ENCODE peak calls at places on chromosomes 16 and 17, in seven cellular contexts. D, U, H, T, J, N and G are unnamed samples.
A peak's percentile ranks its signal among the peaks of the same experiment; 100 is the strongest.

GRCh38 chr16:55471448-55472097 is 7.4 kb upstream of the MMP2 start:
- DNase-seq in D (no peak), U (peak; percentile 92), H (no peak), T (no peak), J (no peak), N (no peak), G (no peak)

GRCh38 chr16:67930191-67930590 is 1.5 kb downstream of the CTRL start:
- DNase-seq in D (no peak), U (no peak), H (no peak), T (no peak), J (no peak), N (no peak), G (no peak)

GRCh38 chr16:67260426-67261063 is 11.8 kb downstream of the SLC9A5 start:
- DNase-seq in D (peak; percentile 30), U (peak; percentile 72), H (no peak), T (no peak), J (no peak), N (peak; percentile 73), G (no peak)

GRCh38 chr17:27430882-27431491 is 25.3 kb upstream of the KSR1 start:
- DNase-seq in D (no peak), U (peak; percentile 51), H (no peak), T (no peak), J (peak; percentile 8), N (peak; percentile 46), G (no peak)

GRCh38 chr17:42979511-42980273 is at the start of gene PTGES3L:
- DNase-seq in D (peak; percentile 54), U (peak; percentile 48), H (peak; percentile 45), T (no peak), J (peak; percentile 56), N (peak; percentile 93), G (no peak)

GRCh38 chr17:11986939-11987329 is 10.3 kb downstream of the ZNF18 start:
- DNase-seq in D (no peak), U (peak; percentile 60), H (no peak), T (no peak), J (no peak), N (peak; percentile 36), G (no peak)

GRCh38 chr17:45581860-45582259 is 91.3 kb upstream of the PLEKHM1 start:
- DNase-seq in D (no peak), U (no peak), H (no peak), T (no peak), J (no peak), N (no peak), G (no peak)

GRCh38 chr17:18246880-18247612 is 11.5 kb downstream of the FLII start:
- DNase-seq in D (peak; percentile 93), U (peak; percentile 8), H (peak; percentile 57), T (no peak), J (peak; percentile 41), N (peak; percentile 66), G (no peak)

DNA sequence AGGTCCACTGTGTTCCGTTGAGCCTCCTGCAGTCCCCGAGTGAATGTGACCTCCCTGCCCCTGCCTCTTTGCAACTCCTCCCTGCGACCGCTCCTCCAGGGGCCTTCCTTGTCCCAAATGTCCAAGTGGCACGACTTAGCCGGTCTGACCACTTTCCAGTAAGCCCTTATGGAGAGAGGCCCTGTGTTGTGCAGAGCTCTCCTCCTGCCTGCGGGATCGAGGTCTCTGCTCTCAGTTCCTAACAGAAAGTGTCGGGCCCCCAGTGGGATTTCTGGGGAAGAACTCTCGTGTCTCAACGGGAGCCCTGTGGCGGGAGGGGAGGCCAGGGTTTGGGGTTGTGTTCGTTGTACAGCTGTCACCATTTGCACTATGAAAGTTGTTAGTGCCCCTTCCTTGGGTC is 234.3 kb downstream of the SEC14L1 start:
- DNase-seq in D (peak; percentile 83), U (no peak), H (no peak), T (no peak), J (no peak), N (no peak), G (no peak)
- H3K4me1 ChIP-seq in D (peaks cover 87% of the 10 kb centered on the region), U (peaks cover 55% of the 10 kb centered on the region), H (peaks cover 5% of the 10 kb centered on the region), T (peaks cover 67% of the 10 kb centered on the region), J (peaks cover 66% of the 10 kb centered on the region), N (peaks cover 45% of the 10 kb centered on the region), G (peaks cover 81% of the 10 kb centered on the region)

GRCh38 chr17:76248013-76248782 is 7.9 kb upstream of the RNF157 start:
- DNase-seq in D (no peak), U (no peak), H (no peak), T (no peak), J (no peak), N (no peak), G (no peak)

GRCh38 chr17:76247304-76247703 is 7.0 kb upstream of the RNF157 start:
- DNase-seq in D (no peak), U (no peak), H (no peak), T (no peak), J (no peak), N (no peak), G (no peak)

GRCh38 chr17:76243826-76244679 is 3.8 kb upstream of the RNF157 start:
- DNase-seq in D (no peak), U (no peak), H (no peak), T (no peak), J (peak; percentile 73), N (no peak), G (no peak)

GRCh38 chr17:76250141-76250540 is 9.8 kb upstream of the RNF157 start:
- DNase-seq in D (no peak), U (no peak), H (no peak), T (no peak), J (no peak), N (no peak), G (no peak)

DNA sequence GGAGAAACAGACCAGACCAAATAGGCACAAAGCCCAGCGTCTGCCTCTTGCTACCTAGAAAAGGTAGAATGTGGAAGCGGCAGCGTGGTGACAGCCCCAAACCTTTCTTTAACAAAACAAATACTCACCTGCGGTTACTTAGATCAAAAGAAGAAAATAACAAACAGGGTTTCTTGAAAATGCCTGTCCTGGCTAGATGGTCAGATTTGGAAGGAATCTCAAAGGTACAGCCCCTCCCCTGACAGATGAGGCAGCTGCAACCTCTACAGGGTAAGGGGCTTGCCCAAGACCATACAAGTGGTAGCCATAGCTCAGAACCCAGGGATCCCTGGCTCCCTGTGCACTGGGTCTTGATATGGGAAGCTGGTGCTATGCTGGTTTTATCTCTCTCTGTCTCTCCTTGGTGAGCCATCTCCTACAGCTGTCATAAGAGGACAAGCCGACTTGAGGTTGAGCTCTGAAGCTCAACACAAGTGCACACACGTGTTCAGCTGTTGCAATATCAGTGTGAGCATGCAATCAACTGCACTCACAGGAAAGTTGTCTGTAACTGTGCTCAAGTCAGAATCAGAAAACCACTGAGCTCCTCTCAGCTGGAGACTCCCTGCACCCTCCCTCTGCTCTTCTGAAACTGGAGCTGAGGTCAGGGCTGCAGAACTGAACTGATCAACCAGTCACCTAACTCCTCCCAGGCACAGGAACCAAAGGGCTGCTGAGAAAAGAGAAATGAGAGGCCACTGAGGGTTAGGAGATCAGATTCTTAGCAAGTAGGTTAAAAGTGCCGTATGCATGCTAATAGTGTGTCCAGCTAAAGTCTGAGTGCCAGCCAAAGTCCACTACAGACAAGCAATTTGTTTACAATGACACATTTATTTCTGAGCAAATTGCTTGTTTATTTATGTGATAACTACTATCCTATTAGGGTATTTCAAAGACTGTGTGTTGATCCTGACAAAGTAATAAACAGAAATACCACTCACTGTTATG is 6.1 kb upstream of the RNF157 start:
- DNase-seq in D (no peak), U (peak; percentile 53), H (no peak), T (no peak), J (peak; percentile 72), N (peak; percentile 63), G (peak; percentile 54)
- H3K4me3 ChIP-seq in D (no peak overlapping the region), U (no peak overlapping the region), H (no peak overlapping the region), T (no peak overlapping the region), J (peak overlapping the region; percentile 10), N (no peak overlapping the region), G (no peak overlapping the region)

GRCh38 chr17:17216776-17217175 is 10.6 kb upstream of the PLD6 start:
- DNase-seq in D (no peak), U (no peak), H (no peak), T (no peak), J (no peak), N (no peak), G (no peak)

GRCh38 chr17:17213775-17214174 is 7.6 kb upstream of the PLD6 start:
- DNase-seq in D (no peak), U (no peak), H (no peak), T (no peak), J (no peak), N (no peak), G (no peak)

GRCh38 chr17:17216236-17216635 is 10.1 kb upstream of the PLD6 start:
- DNase-seq in D (no peak), U (no peak), H (no peak), T (no peak), J (no peak), N (no peak), G (no peak)

GRCh38 chr17:17214646-17215436 is 8.7 kb upstream of the PLD6 start:
- DNase-seq in D (no peak), U (no peak), H (no peak), T (no peak), J (no peak), N (no peak), G (no peak)

DNA sequence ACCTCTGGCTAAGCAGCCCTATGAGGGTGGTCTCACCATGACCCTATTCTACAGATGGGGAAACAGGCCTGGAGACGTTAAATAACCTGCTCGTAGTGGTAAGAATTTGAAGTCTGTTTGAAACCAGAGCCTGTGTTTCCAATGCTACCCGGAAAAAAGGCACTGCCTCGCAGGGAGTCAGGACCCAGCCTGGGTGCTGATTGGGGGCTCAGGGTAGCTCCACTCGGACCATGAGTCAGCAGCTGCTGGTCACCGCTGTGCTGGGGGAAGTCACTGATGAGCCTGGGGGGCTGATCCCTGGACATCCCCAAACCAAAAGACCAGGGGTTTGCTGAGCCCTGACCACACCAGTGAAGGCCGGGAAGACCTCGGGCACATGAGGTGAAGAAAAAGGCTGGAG is 9.4 kb upstream of the PLD6 start:
- DNase-seq in D (no peak), U (no peak), H (no peak), T (no peak), J (no peak), N (no peak), G (no peak)
- H3K9me3 ChIP-seq in D (no peaks in the 10 kb centered on the region), U (no peaks in the 10 kb centered on the region), H (no peaks in the 10 kb centered on the region), T (no peaks in the 10 kb centered on the region), J (no peaks in the 10 kb centered on the region), N (no peaks in the 10 kb centered on the region), G (no peaks in the 10 kb centered on the region)

GRCh38 chr17:17111401-17112393 is 69.4 kb downstream of the MPRIP start:
- DNase-seq in D (no peak), U (no peak), H (no peak), T (no peak), J (no peak), N (no peak), G (no peak)

GRCh38 chr17:17112628-17113200 is 70.5 kb downstream of the MPRIP start:
- DNase-seq in D (no peak), U (no peak), H (no peak), T (no peak), J (no peak), N (no peak), G (no peak)

GRCh38 chr17:17116406-17116805 is 74.1 kb downstream of the MPRIP start:
- DNase-seq in D (no peak), U (no peak), H (no peak), T (no peak), J (no peak), N (no peak), G (no peak)

GRCh38 chr17:17115620-17116019 is 73.4 kb downstream of the MPRIP start:
- DNase-seq in D (no peak), U (no peak), H (no peak), T (no peak), J (no peak), N (no peak), G (no peak)

DNA sequence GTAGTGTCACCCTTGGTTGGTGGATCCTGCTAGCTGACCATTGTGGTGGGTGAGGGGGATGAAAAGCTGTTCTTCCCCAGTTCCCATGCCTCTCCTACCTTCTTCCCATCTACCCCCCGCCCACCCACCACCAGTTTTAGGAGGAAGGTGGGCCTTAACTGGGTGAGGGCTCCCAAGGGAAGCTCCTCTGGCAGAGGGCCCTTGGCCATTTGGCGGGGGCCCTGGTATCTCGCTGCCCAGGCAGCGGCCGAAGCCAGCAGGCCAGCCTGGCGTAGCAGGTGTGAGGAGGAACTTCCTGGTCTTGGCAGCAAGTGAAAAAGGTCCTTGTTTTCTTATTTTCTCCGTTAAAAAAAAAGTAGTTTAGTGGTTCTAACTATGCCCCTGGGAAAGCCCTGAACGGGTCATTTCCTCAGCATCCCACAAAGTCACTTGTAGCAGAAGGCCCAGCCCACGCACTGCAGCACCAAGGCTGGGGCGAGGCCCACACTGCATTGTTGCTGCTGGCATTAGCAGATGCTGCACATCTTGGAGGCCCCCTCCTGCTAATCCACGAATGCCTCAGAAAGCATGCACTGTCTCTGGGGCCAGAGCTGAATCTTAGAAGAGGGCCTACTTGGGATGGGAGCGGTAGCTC is 72.5 kb downstream of the MPRIP start:
- DNase-seq in D (no peak), U (no peak), H (no peak), T (no peak), J (no peak), N (no peak), G (no peak)
- H3K4me1 ChIP-seq in D (peaks cover 82% of the 10 kb centered on the region), U (peaks cover 22% of the 10 kb centered on the region), H (peaks cover 12% of the 10 kb centered on the region), T (peaks cover 29% of the 10 kb centered on the region), J (peaks cover 18% of the 10 kb centered on the region), N (peaks cover 15% of the 10 kb centered on the region), G (peaks cover 94% of the 10 kb centered on the region)